ENCODE peak calls at places on chromosomes 13 and 19, in six cellular contexts. X, W, H, I, O and B are unnamed samples.
A peak's percentile ranks its signal among the peaks of the same experiment; 100 is the strongest.

GRCh38 chr19:2479556-2480194 is 3.7 kb downstream of the GADD45B start:
- DNase-seq in X (no peak), W (peak; percentile 52), H (no peak), I (no peak), O (no peak), B (no peak)

GRCh38 chr19:11963566-11964355 is 1.1 kb upstream of the ZNF763 start:
- DNase-seq in X (peak; percentile 39), W (peak; percentile 82), H (peak; percentile 57), I (peak; percentile 76), O (no peak), B (peak; percentile 71)

GRCh38 chr13:22839554-22840286 is 341.1 kb upstream of the SGCG start:
- DNase-seq in X (no peak), W (no peak), H (no peak), I (no peak), O (no peak), B (no peak)

GRCh38 chr19:6752257-6753177 is 13.0 kb downstream of the TRIP10 start:
- DNase-seq in X (no peak), W (no peak), H (no peak), I (no peak), O (no peak), B (no peak)

GRCh38 chr13:43879323-43880181 is at the start of the genes CCDC122 and LACC1:
- DNase-seq in X (peak; percentile 78), W (peak; percentile 78), H (peak; percentile 31), I (peak; percentile 87), O (peak; percentile 35), B (peak; percentile 81)

GRCh38 chr13:52378312-52378711 is 27.7 kb downstream of the THSD1 start:
- DNase-seq in X (no peak), W (no peak), H (no peak), I (no peak), O (no peak), B (no peak)

GRCh38 chr13:33744589-33745369 is 73.2 kb upstream of the RFC3 start:
- DNase-seq in X (peak; percentile 65), W (no peak), H (no peak), I (no peak), O (no peak), B (no peak)

GRCh38 chr13:27662738-27663470 is 41.2 kb downstream of the POLR1D start:
- DNase-seq in X (no peak), W (no peak), H (no peak), I (no peak), O (no peak), B (no peak)

GRCh38 chr13:94641432-94641941 is 39.8 kb downstream of the GPR180 start:
- DNase-seq in X (no peak), W (no peak), H (no peak), I (no peak), O (no peak), B (no peak)

GRCh38 chr13:27839809-27840467 is 47.7 kb downstream of the GSX1 start:
- DNase-seq in X (no peak), W (no peak), H (no peak), I (no peak), O (no peak), B (no peak)

GRCh38 chr13:107669356-107669755 is 546.0 kb downstream of the LIG4 start:
- DNase-seq in X (no peak), W (no peak), H (no peak), I (no peak), O (no peak), B (no peak)

GRCh38 chr19:56476093-56476492 is 1.1 kb downstream of the ZNF667 start:
- DNase-seq in X (no peak), W (no peak), H (no peak), I (no peak), O (no peak), B (no peak)

GRCh38 chr19:3434630-3435553 is 45.4 kb downstream of the SMIM24 start:
- DNase-seq in X (peak; percentile 94), W (peak; percentile 97), H (peak; percentile 89), I (peak; percentile 95), O (peak; percentile 58), B (peak; percentile 96)

GRCh38 chr13:83681547-83681946 is 200.7 kb downstream of the SLITRK1 start:
- DNase-seq in X (no peak), W (no peak), H (no peak), I (no peak), O (no peak), B (no peak)

GRCh38 chr19:42596391-42597071 is 1.8 kb upstream of the CEACAM8 start:
- DNase-seq in X (peak; percentile 7), W (peak; percentile 43), H (peak; percentile 17), I (peak; percentile 41), O (no peak), B (no peak)

GRCh38 chr19:6402834-6403608 is 10.1 kb upstream of the GTF2F1 start:
- DNase-seq in X (no peak), W (no peak), H (no peak), I (no peak), O (peak; percentile 12), B (no peak)

GRCh38 chr13:90839061-90839460 is 508.4 kb upstream of the MIR17HG start:
- DNase-seq in X (no peak), W (no peak), H (no peak), I (no peak), O (no peak), B (no peak)

GRCh38 chr13:69769637-69770036 is 338.0 kb upstream of the ATXN8OS start:
- DNase-seq in X (no peak), W (no peak), H (no peak), I (no peak), O (no peak), B (no peak)

GRCh38 chr13:48817166-48817802 is 158.4 kb upstream of the FNDC3A start:
- DNase-seq in X (no peak), W (no peak), H (no peak), I (no peak), O (no peak), B (no peak)

GRCh38 chr19:48475369-48476068 is 6.3 kb downstream of the CYTH2 start:
- DNase-seq in X (no peak), W (no peak), H (no peak), I (no peak), O (no peak), B (no peak)

GRCh38 chr19:959935-960502 is 24.1 kb upstream of the WDR18 start:
- DNase-seq in X (no peak), W (no peak), H (no peak), I (no peak), O (no peak), B (no peak)

GRCh38 chr19:17554968-17555479 is 425 bp upstream of the COLGALT1 start:
- DNase-seq in X (no peak), W (no peak), H (no peak), I (no peak), O (no peak), B (no peak)

GRCh38 chr19:13622727-13623126 is 116.4 kb upstream of the CACNA1A start:
- DNase-seq in X (no peak), W (no peak), H (no peak), I (no peak), O (no peak), B (no peak)

GRCh38 chr19:51296331-51297093 is 14.9 kb upstream of the IGLON5 start:
- DNase-seq in X (no peak), W (no peak), H (no peak), I (no peak), O (no peak), B (no peak)
- TF ChIP-seq CTCF in X (no peak), W (no peak), H (no peak), I (no peak), O (no peak), B (no peak)

GRCh38 chr13:21338651-21339278 is 120.3 kb downstream of the ZDHHC20 start:
- DNase-seq in X (no peak), W (no peak), H (no peak), I (no peak), O (no peak), B (no peak)

GRCh38 chr13:21341637-21342422 is 117.3 kb downstream of the ZDHHC20 start:
- DNase-seq in X (no peak), W (no peak), H (no peak), I (no peak), O (no peak), B (no peak)

GRCh38 chr13:21336609-21337008 is 122.5 kb downstream of the ZDHHC20 start:
- DNase-seq in X (no peak), W (no peak), H (no peak), I (no peak), O (no peak), B (no peak)

GRCh38 chr13:21342699-21343442 is 116.2 kb downstream of the ZDHHC20 start:
- DNase-seq in X (no peak), W (no peak), H (no peak), I (no peak), O (no peak), B (no peak)

GRCh38 chr13:21338156-21338555 is 120.9 kb downstream of the ZDHHC20 start:
- DNase-seq in X (no peak), W (no peak), H (no peak), I (no peak), O (no peak), B (no peak)
- TF ChIP-seq CTCF in X (no peak), W (no peak), H (no peak), I (no peak), O (peak; percentile 19), B (no peak)

DNA sequence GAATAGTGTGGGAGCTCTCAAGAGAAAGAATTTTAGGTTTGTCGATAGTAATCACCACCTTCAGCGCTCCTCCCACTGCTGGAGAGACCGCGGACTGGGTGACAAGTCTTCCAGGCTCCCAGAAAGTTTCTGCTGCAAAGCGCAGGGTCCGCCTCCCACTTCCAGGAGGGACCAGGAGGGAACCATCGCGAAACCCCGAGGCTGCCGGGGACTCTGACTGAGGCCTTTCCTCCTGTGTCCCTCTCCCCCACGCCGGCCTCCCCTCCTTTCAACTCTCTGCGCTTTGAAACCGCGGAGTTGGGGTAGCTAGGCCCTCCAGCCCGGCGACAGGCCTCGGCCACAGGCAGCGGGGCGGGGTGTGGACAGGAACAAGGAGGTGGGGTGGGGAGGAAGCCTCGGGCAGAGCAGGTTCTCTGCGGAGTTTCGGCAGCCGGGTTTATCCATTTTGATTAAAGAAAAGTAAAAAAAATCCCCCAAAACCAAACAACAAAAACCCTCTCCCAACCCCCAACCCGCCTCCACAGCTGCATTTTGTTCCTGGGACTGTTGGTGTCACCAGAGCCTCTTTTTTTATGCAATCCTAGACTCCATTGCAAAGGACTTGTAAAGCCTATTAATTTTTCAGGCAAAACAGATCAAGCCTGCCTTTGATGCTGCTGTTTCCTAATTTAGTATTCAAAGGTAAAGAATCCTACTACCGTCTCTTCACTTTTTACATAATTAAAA is 157.2 kb downstream of the TM9SF2 start:
- DNase-seq in X (peak; percentile 14), W (peak; percentile 76), H (peak; percentile 42), I (peak; percentile 65), O (no peak), B (peak; percentile 29)
- TF ChIP-seq CTCF in X (no peak), W (no peak), H (peak; percentile 50), I (peak; percentile 16), O (peak; percentile 54), B (no peak)

DNA sequence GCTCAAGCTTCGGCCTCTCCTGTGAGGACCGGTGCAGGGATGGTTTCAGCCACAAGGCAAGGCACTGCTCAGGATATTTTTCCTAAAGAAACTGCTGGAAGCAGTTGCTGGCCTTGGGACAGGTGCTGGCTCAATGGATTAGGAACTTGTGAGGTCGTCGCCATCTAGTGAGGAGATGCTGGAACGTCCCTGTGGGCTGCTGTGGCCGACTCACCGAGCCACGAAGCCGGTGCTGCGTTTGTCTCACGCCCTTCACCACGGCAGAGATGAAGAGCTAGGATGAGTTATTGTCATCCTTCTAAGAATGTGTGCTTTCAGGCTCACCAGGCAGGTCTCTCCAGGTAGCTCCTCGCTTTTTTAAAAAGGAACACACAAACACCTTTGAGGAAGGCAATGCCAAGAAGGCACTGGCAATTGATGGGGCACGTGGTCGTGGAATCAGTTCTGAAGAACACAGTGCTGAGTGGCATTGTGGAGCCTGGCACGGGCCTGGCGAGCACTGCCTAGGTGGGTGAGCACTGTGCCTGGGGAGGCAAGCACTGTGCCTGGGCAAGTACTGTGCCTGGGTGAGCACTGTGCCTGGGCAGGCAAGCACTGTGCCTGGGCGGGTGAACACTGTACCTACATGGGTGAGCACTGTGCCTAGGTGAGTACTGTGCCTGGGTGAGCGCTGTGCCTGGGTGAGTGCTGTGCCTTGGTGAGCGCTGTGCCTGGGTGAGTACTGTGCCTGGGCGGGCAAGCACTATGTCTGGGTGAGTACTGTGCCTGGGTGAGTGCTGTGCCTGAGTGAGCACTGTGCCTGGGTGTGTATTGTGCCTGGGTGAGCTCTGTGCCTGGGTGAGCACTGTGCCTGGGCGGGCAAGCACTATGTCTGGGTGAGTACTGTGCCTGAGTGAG is 140.4 kb downstream of the TEX29 start:
- DNase-seq in X (peak; percentile 59), W (peak; percentile 21), H (no peak), I (no peak), O (peak; percentile 14), B (no peak)
- TF ChIP-seq CTCF in X (peak; percentile 54), W (no peak), H (no peak), I (no peak), O (peak; percentile 37), B (no peak)